ENCODE peak calls at places on chromosomes 11 and 22, in four cellular contexts. E is iris pigment epithelial cell, D is neural crest cell, S is HTR-8/SVneo. X is an unnamed sample.

GRCh38 chr11:26219506-26220117 is 112.3 kb upstream of the ANO3 start:
- DNase-seq in E (peak; percentile 86), D (no peak), S (no peak), X (no peak)

GRCh38 chr11:26106713-26107112 is 225.2 kb upstream of the ANO3 start:
- DNase-seq in E (no peak), D (no peak), S (no peak), X (no peak)

GRCh38 chr11:47986219-47986618 is 5.9 kb downstream of the PTPRJ start:
- DNase-seq in E (no peak), D (no peak), S (no peak), X (no peak)

GRCh38 chr11:108672113-108672512 is 7.2 kb downstream of the DDX10 start:
- DNase-seq in E (peak; percentile 84), D (no peak), S (no peak), X (no peak)

GRCh38 chr11:102155676-102156075 is 45.4 kb downstream of the YAP1 start:
- DNase-seq in E (no peak), D (no peak), S (no peak), X (no peak)

GRCh38 chr11:134557571-134558257 is 145.7 kb upstream of the B3GAT1 start:
- DNase-seq in E (no peak), D (no peak), S (no peak), X (peak; percentile 38)

GRCh38 chr11:3143136-3143880 is 21.8 kb downstream of the OSBPL5 start:
- DNase-seq in E (no peak), D (no peak), S (no peak), X (no peak)

GRCh38 chr11:119635041-119635745 is 93.8 kb downstream of the NECTIN1 start:
- DNase-seq in E (no peak), D (no peak), S (no peak), X (no peak)

GRCh38 chr11:127074151-127074761 is 73.7 kb upstream of the KIRREL3 start:
- DNase-seq in E (no peak), D (no peak), S (peak; percentile 62), X (peak; percentile 4)

GRCh38 chr22:23063539-23064380 is 6.6 kb upstream of the GNAZ start:
- DNase-seq in E (no peak), D (no peak), S (no peak), X (no peak)

GRCh38 chr11:78189851-78190250 is 1.1 kb downstream of the USP35 start:
- DNase-seq in E (no peak), D (no peak), S (no peak), X (no peak)

GRCh38 chr11:1153105-1153950 is 4.4 kb upstream of the MUC5AC start:
- DNase-seq in E (no peak), D (no peak), S (no peak), X (no peak)

GRCh38 chr11:67416416-67417335 is 1.2 kb downstream of the CARNS1 start:
- DNase-seq in E (peak; percentile 29), D (no peak), S (no peak), X (no peak)

GRCh38 chr11:27563201-27563600 is 56.6 kb upstream of the LIN7C start:
- DNase-seq in E (peak; percentile 73), D (no peak), S (peak; percentile 2), X (no peak)